ENCODE peak calls at places on chromosomes 7 and 10, in ten cellular contexts. Y is uterus; T is gastrocnemius medialis; P is naive thymus-derived CD4-positive, alpha-beta T cell; O is H9; I is SJCRH30; B is fibroblast of lung; S is CD4-positive, alpha-beta T cell; W is SJSA1; E is colonic mucosa. X is an unnamed sample. For H3K9me3, the result is how much of the 10 kb centered on the place peaks cover.

GRCh38 chr10:14134275-14134674 is 196.4 kb downstream of the FRMD4A start:
- DNase-seq in E (no peak), I (no peak), B (no peak), P (no peak), S (no peak), Y (no peak), W (no peak), T (no peak), O (no peak), X (no peak)

GRCh38 chr7:108423089-108423989 is 32.9 kb downstream of the NRCAM start:
- DNase-seq in E (no peak), O (no peak), S (no peak), W (no peak), B (no peak), Y (no peak), T (no peak), I (no peak), P (no peak), X (no peak)

GRCh38 chr7:4227105-4228010 is 454.7 kb upstream of the FOXK1 start:
- DNase-seq in E (no peak), T (no peak), P (no peak), S (no peak), Y (no peak), O (no peak), B (peak), I (peak), W (no peak), X (no peak)

GRCh38 chr7:148031816-148032215 is 558.8 kb upstream of the C7orf33 start:
- DNase-seq in P (no peak), Y (no peak), W (no peak), I (no peak), T (no peak), S (no peak), E (no peak), O (no peak), B (no peak), X (no peak)

GRCh38 chr7:117711556-117711955 is 161.7 kb downstream of the CTTNBP2 start:
- DNase-seq in P (no peak), W (no peak), E (no peak), I (no peak), O (no peak), S (no peak), T (no peak), B (no peak), Y (no peak), X (no peak)

GRCh38 chr10:43057831-43058340 is 19.0 kb upstream of the RET start:
- DNase-seq in Y (no peak), E (no peak), S (no peak), T (no peak), I (no peak), W (no peak), O (no peak), P (no peak), B (no peak), X (no peak)

GRCh38 chr10:1498746-1499343 is 238.5 kb downstream of the ADARB2 start:
- DNase-seq in E (no peak), T (no peak), W (no peak), P (no peak), B (no peak), Y (no peak), I (no peak), O (no peak), S (no peak), X (no peak)

GRCh38 chr10:683448-684071 is 5.9 kb downstream of the DIP2C start:
- DNase-seq in T (peak), W (peak), E (no peak), I (no peak), O (no peak), P (no peak), Y (peak), S (no peak), B (peak), X (no peak)

GRCh38 chr7:30155481-30155880 is 20.7 kb downstream of the MTURN start:
- DNase-seq in P (no peak), W (no peak), T (no peak), O (no peak), Y (no peak), B (no peak), S (no peak), I (no peak), E (no peak), X (no peak)

GRCh38 chr10:99457808-99458207 is 27.4 kb upstream of the GOT1 start:
- DNase-seq in W (no peak), P (no peak), T (no peak), I (no peak), E (no peak), S (no peak), O (no peak), B (peak), Y (no peak), X (no peak)

GRCh38 chr10:122171270-122171669 is 99.8 kb upstream of the BTBD16 start:
- DNase-seq in W (no peak), T (no peak), O (no peak), B (no peak), Y (no peak), S (no peak), P (no peak), E (no peak), I (no peak), X (no peak)

GRCh38 chr10:93261961-93262610 is 188.4 kb downstream of the CYP26A1 start:
- DNase-seq in S (no peak), P (no peak), I (no peak), Y (no peak), O (no peak), E (no peak), T (no peak), B (no peak), W (no peak), X (no peak)

GRCh38 chr7:65554-65953 is 126.8 kb upstream of the FAM20C start:
- DNase-seq in Y (no peak), W (no peak), S (no peak), P (no peak), B (peak), T (peak), O (no peak), I (peak), E (no peak), X (no peak)

GRCh38 chr7:100893318-100893895 is 2.3 kb downstream of the ACHE start:
- DNase-seq in P (no peak), E (no peak), Y (no peak), B (no peak), T (no peak), S (no peak), I (no peak), W (no peak), O (no peak), X (no peak)

GRCh38 chr10:122639801-122640200 is 59.8 kb downstream of the C10orf120 start:
- DNase-seq in O (no peak), S (no peak), T (no peak), Y (no peak), I (no peak), E (no peak), W (no peak), P (no peak), B (no peak), X (no peak)

GRCh38 chr10:47037654-47038425 is 126.6 kb downstream of the PTPN20 start:
- DNase-seq in S (no peak), E (no peak), P (no peak), Y (no peak), W (no peak), O (no peak), I (no peak), B (no peak), T (no peak), X (no peak)

GRCh38 chr7:102318482-102318971 is 31.9 kb downstream of the SH2B2 start:
- DNase-seq in S (no peak), E (no peak), B (no peak), P (no peak), O (no peak), I (no peak), Y (no peak), T (no peak), W (no peak), X (no peak)

GRCh38 chr10:114328876-114329275 is 75.4 kb downstream of the AFAP1L2 start:
- DNase-seq in I (no peak), S (no peak), E (no peak), B (no peak), O (no peak), P (no peak), W (no peak), T (peak), Y (no peak), X (peak)

GRCh38 chr7:22325671-22326070 is 31.3 kb downstream of the RAPGEF5 start:
- DNase-seq in Y (no peak), P (no peak), W (no peak), I (no peak), B (no peak), O (no peak), T (no peak), E (no peak), S (no peak), X (no peak)

GRCh38 chr10:24706479-24707118 is 17.1 kb downstream of the ARHGAP21 start:
- DNase-seq in P (no peak), Y (peak), S (peak), T (no peak), I (no peak), W (no peak), B (peak), E (no peak), O (no peak), X (peak)

GRCh38 chr10:118971187-118971586 is 58.3 kb upstream of the NANOS1 start:
- DNase-seq in I (no peak), B (no peak), P (no peak), T (no peak), W (no peak), E (no peak), O (no peak), Y (no peak), S (no peak), X (no peak)

GRCh38 chr7:114048386-114049235 is 129.8 kb upstream of the PPP1R3A start:
- DNase-seq in T (no peak), B (peak), P (no peak), Y (no peak), O (no peak), S (no peak), W (no peak), I (peak), E (no peak), X (no peak)

DNA sequence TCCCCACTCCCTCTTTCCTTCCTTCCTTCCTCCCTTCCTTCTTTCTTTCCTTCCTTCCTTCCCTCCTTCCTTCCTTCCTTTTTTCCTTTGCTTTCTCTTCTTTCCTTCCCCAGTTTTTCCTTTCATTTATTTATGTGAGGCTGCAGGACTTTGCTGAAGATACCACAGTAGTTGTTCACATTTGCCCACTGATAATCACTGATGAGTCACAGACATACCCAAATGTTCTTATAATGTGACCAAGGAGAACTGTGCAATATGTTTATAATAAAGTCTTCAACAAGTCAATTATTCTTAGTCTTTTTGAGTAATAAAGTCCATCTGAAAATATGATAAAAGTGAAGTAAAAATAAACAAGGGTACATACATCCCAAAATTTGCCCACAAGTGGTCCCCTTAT is 159.7 kb downstream of the GNAI1 start:
- DNase-seq in W (no peak), T (no peak), Y (no peak), S (no peak), P (no peak), E (no peak), B (peak), I (no peak), O (no peak), X (no peak)
- H3K9me3 ChIP-seq in W (under half), T (under half), Y (under half), S (under half), P (under half), E (under half), B (under half), I (under half), O (under half), X (under half)

GRCh38 chr10:124737221-124737620 is 7.0 kb downstream of the FAM53B start:
- DNase-seq in T (no peak), Y (peak), E (no peak), B (no peak), P (no peak), W (no peak), I (no peak), S (no peak), O (peak), X (no peak)
- H3K27ac ChIP-seq in T (peak), Y (peak), E (peak), B (no peak), P (no peak), W (no peak), I (no peak), S (no peak), O (no peak), X (peak)

DNA sequence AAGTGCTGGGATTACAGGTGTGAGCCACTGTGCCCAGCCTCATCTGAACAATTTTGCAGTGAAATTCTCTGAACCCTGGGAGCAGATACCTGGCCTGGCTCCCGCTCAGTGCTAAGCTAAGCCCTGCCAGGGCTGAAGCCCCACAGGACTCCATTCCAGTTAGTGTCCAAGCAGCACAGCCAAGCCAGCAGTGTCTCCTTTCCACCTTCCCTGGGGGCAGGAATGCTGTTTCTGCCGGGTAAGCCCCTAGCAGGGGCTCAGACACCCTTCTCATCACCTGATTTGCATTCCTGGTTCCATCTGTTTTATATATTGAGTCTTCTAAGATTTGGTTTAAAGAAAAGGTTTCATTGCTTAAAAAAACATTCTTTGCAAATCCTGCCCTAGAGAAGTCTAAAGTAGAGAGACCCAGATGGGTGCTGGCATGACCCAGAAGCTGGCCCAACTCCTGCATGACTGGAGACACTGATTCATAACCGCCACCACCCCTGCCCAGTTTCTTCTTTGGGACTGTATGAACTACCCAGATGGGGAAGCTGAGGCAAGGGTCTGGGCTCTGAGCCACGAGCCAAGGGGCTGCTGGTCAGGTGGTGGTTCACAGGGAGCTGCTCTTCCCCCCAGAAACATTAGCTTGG is 14.0 kb downstream of the SLC13A4 start:
- DNase-seq in Y (no peak), B (no peak), S (no peak), I (no peak), W (no peak), T (no peak), P (no peak), E (no peak), O (no peak), X (no peak)
- H3K9me3 ChIP-seq in Y (under half), B (under half), S (under half), I (under half), W (under half), T (under half), P (under half), E (under half), O (under half), X (under half)

GRCh38 chr7:77771901-77772300 is 26.3 kb downstream of the TMEM60 start:
- DNase-seq in I (no peak), O (no peak), B (no peak), S (no peak), T (no peak), Y (no peak), P (no peak), W (no peak), E (no peak), X (no peak)

GRCh38 chr7:77766801-77767605 is 31.2 kb downstream of the TMEM60 start:
- DNase-seq in S (no peak), P (no peak), W (no peak), O (no peak), Y (no peak), I (no peak), T (no peak), E (no peak), B (no peak), X (no peak)

GRCh38 chr7:77770316-77770715 is 27.9 kb downstream of the TMEM60 start:
- DNase-seq in W (no peak), T (no peak), Y (no peak), S (no peak), B (no peak), O (no peak), E (no peak), I (no peak), P (no peak), X (no peak)

GRCh38 chr7:77760809-77761453 is 37.3 kb downstream of the TMEM60 start:
- DNase-seq in S (no peak), T (no peak), O (no peak), W (no peak), E (no peak), Y (no peak), P (no peak), B (no peak), I (no peak), X (no peak)

GRCh38 chr7:77765906-77766800 is 32.1 kb downstream of the TMEM60 start:
- DNase-seq in E (no peak), I (no peak), S (no peak), T (no peak), Y (no peak), O (no peak), W (no peak), B (peak), P (no peak), X (no peak)
- H3K27ac ChIP-seq in E (peak), I (no peak), S (no peak), T (no peak), Y (no peak), O (no peak), W (peak), B (no peak), P (no peak), X (no peak)

GRCh38 chr10:130810856-130811255 is 500.7 kb downstream of the TCERG1L start:
- DNase-seq in W (no peak), E (no peak), Y (no peak), T (no peak), P (no peak), B (no peak), O (no peak), S (no peak), I (no peak), X (no peak)
- H3K9me3 ChIP-seq in W (under half), E (under half), Y (under half), T (under half), P (under half), B (under half), O (under half), S (under half), I (under half), X (under half)

GRCh38 chr7:159121068-159121467 is 23.6 kb downstream of the VIPR2 start:
- DNase-seq in O (peak), Y (no peak), P (no peak), W (no peak), B (no peak), E (no peak), I (no peak), T (no peak), S (no peak), X (no peak)
- H3K27ac ChIP-seq in O (no peak), Y (no peak), P (no peak), W (no peak), B (no peak), E (no peak), I (no peak), T (no peak), S (no peak), X (no peak)

DNA sequence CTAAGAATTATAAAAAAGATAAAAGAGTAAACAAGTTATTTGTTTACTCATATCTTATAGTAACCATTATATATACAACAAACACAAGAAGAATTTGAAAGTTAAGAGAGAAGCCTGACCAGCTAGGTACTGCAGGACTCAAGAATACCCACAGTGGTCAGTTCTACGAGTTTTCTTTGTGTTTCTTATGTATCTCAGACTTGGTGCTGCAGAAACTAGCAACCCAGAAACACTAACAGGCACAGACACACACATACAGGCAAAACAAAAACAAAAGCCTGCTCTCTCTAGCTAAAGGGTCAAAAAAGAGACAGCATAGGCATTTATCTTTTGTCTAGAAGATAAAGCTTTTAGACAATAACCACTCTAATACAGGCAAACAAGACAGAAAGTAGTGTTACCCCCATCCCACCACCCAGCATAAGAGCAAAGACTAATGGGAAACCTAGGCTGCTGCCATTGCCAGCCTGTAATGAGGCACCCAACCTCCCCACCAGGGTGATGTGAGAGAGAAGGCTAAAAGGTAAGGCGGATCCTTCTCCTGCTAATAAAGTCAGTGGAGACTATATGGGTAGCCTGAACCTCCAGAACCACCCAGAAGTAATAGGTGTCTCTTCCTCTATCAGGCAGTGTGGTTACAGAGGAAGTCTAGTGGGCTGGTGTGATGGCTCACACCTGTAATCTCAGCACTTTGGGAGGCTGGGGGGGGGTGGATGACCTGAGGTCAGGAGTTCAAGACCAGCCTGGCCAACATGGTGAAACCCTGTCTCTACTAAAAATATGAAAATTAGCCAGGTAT is 113.9 kb downstream of the DNAJC1 start:
- DNase-seq in I (no peak), B (no peak), O (no peak), W (no peak), T (no peak), Y (no peak), S (no peak), E (no peak), P (no peak), X (no peak)
- H3K9me3 ChIP-seq in I (under half), B (under half), O (under half), W (under half), T (under half), Y (under half), S (under half), E (under half), P (under half), X (under half)

GRCh38 chr7:133003052-133003910 is 78.6 kb downstream of the CHCHD3 start:
- DNase-seq in S (no peak), W (no peak), B (peak), P (no peak), O (no peak), E (no peak), I (no peak), Y (no peak), T (no peak), X (no peak)
- H3K27ac ChIP-seq in S (no peak), W (no peak), B (no peak), P (no peak), O (no peak), E (no peak), I (no peak), Y (no peak), T (peak), X (no peak)

GRCh38 chr10:35540296-35541164 is 64.6 kb upstream of the GJD4 start:
- DNase-seq in T (no peak), I (no peak), B (no peak), S (no peak), O (no peak), P (no peak), Y (no peak), W (no peak), E (no peak), X (no peak)

GRCh38 chr10:35535136-35535535 is 70.0 kb upstream of the GJD4 start:
- DNase-seq in E (no peak), Y (no peak), W (no peak), P (no peak), O (no peak), I (no peak), T (no peak), S (no peak), B (no peak), X (no peak)

GRCh38 chr10:35532141-35532540 is 73.0 kb upstream of the GJD4 start:
- DNase-seq in O (no peak), Y (no peak), W (no peak), T (no peak), B (no peak), S (no peak), P (no peak), I (no peak), E (no peak), X (no peak)

GRCh38 chr10:35533565-35533964 is 71.6 kb upstream of the GJD4 start:
- DNase-seq in Y (peak), B (peak), E (no peak), T (no peak), P (no peak), W (no peak), O (no peak), I (no peak), S (no peak), X (no peak)

DNA sequence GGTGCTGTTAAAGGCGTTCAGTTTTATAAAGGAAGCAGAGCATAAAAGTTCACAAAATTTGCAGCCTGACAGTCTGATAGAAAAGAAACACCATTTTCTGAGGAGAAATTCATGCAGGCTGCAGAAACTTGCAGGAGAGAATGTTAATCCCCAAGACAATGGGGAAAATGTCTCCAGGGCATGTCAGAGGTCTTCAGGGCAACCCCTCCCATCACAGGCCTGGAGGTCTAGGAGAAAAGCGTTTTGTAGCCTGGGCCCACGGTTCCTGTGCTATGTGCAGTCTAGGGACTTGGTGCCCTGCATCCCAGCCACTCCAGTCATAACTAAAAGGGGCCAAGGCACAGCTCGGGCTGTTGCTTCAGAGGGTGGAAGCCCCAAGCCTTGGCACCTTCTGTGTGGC is 68.4 kb upstream of the GJD4 start:
- DNase-seq in E (no peak), I (no peak), S (no peak), P (no peak), O (no peak), T (no peak), Y (no peak), W (no peak), B (no peak), X (no peak)
- H3K9me3 ChIP-seq in E (under half), I (under half), S (under half), P (under half), O (under half), T (under half), Y (under half), W (under half), B (under half), X (under half)

X was measured in testis.